ENCODE peak calls at places on chromosomes 16 and 17, in four cellular contexts. F, C, Q and N are unnamed samples.
A peak's percentile ranks its signal among the peaks of the same experiment; 100 is the strongest.

GRCh38 chr17:76263896-76264295 is 1.3 kb upstream of the UBALD2 start:
- DNase-seq in F (no peak), C (no peak), Q (no peak), N (no peak)

GRCh38 chr17:13102477-13102876 is 84.7 kb upstream of the ELAC2 start:
- DNase-seq in F (no peak), C (no peak), Q (no peak), N (no peak)

GRCh38 chr17:41527076-41528023 is 758 bp downstream of the KRT19 start:
- DNase-seq in F (peak; percentile 75), C (no peak), Q (peak; percentile 64), N (no peak)

GRCh38 chr16:58448890-58449289 is 51.1 kb upstream of the NDRG4 start:
- DNase-seq in F (no peak), C (no peak), Q (no peak), N (no peak)

GRCh38 chr17:64498308-64499203 is 1.7 kb upstream of the POLG2 start:
- DNase-seq in F (no peak), C (no peak), Q (peak; percentile 27), N (no peak)

GRCh38 chr16:21260870-21261791 is 17.0 kb downstream of the CRYM start:
- DNase-seq in F (peak; percentile 90), C (peak; percentile 94), Q (no peak), N (no peak)

GRCh38 chr17:1744551-1745512 is 2.2 kb downstream of the SERPINF2 start:
- DNase-seq in F (no peak), C (no peak), Q (no peak), N (no peak)

GRCh38 chr17:61251939-61252865 is 147.4 kb upstream of the TBX2 start:
- DNase-seq in F (no peak), C (peak; percentile 99), Q (no peak), N (no peak)

GRCh38 chr16:2829501-2830354 is at the start of gene ZG16B:
- DNase-seq in F (no peak), C (no peak), Q (no peak), N (no peak)

GRCh38 chr17:77736721-77737120 is 221.8 kb upstream of the TNRC6C start:
- DNase-seq in F (no peak), C (no peak), Q (no peak), N (no peak)

GRCh38 chr17:4161179-4161559 is 18.2 kb downstream of the CYB5D2 start:
- DNase-seq in F (peak; percentile 21), C (peak; percentile 93), Q (no peak), N (no peak)

GRCh38 chr17:80063815-80064585 is 27.6 kb downstream of the CCDC40 start:
- DNase-seq in F (peak; percentile 73), C (peak; percentile 80), Q (no peak), N (no peak)

GRCh38 chr17:71777048-71777638 is 343.7 kb upstream of the SOX9 start:
- DNase-seq in F (no peak), C (no peak), Q (no peak), N (no peak)

GRCh38 chr16:2773188-2773968 is 3.7 kb downstream of the ELOB start:
- DNase-seq in F (no peak), C (peak; percentile 29), Q (no peak), N (no peak)

GRCh38 chr17:64281962-64282752 is 19.1 kb upstream of the TEX2 start:
- DNase-seq in F (peak; percentile 73), C (peak; percentile 83), Q (peak; percentile 87), N (peak; percentile 79)

GRCh38 chr17:82303944-82304808 is 13.2 kb downstream of the CD7 start:
- DNase-seq in F (peak; percentile 50), C (no peak), Q (no peak), N (no peak)

GRCh38 chr17:70352834-70353233 is 183.5 kb downstream of the KCNJ2 start:
- DNase-seq in F (no peak), C (no peak), Q (no peak), N (no peak)

GRCh38 chr17:50185724-50186545 is 15.5 kb downstream of the COL1A1 start:
- DNase-seq in F (no peak), C (peak; percentile 54), Q (no peak), N (no peak)

GRCh38 chr17:61467416-61468262 is 15.4 kb downstream of the TBX4 start:
- DNase-seq in F (peak; percentile 38), C (peak; percentile 52), Q (peak; percentile 81), N (peak; percentile 52)

GRCh38 chr17:65797809-65798208 is 236.4 kb upstream of the AXIN2 start:
- DNase-seq in F (peak; percentile 34), C (no peak), Q (peak; percentile 74), N (peak; percentile 16)

GRCh38 chr17:64632193-64632592 is 29.9 kb downstream of the SMURF2 start:
- DNase-seq in F (no peak), C (no peak), Q (no peak), N (no peak)

GRCh38 chr17:56699186-56699895 is 105.8 kb downstream of the NOG start:
- DNase-seq in F (no peak), C (peak; percentile 99), Q (peak; percentile 88), N (no peak)

GRCh38 chr16:14667347-14668266 is 26.5 kb downstream of the PLA2G10 start:
- DNase-seq in F (no peak), C (no peak), Q (no peak), N (no peak)

GRCh38 chr17:37824534-37825485 is 80.0 kb upstream of the HNF1B start:
- DNase-seq in F (no peak), C (peak; percentile 90), Q (no peak), N (peak; percentile 57)

GRCh38 chr17:40021471-40021961 is 6.3 kb downstream of the CSF3 start:
- DNase-seq in F (no peak), C (peak; percentile 61), Q (no peak), N (no peak)

GRCh38 chr17:35372846-35373531 is 432 bp downstream of the SLFN11 start:
- DNase-seq in F (no peak), C (no peak), Q (peak; percentile 38), N (no peak)

GRCh38 chr16:57539072-57539796 is 2.9 kb upstream of the CCDC102A start:
- DNase-seq in F (no peak), C (no peak), Q (no peak), N (peak; percentile 40)

GRCh38 chr16:73531021-73531420 is 483.1 kb upstream of the ZFHX3 start:
- DNase-seq in F (no peak), C (no peak), Q (no peak), N (no peak)

GRCh38 chr17:8894673-8895578 is 27.5 kb upstream of the PIK3R6 start:
- DNase-seq in F (peak; percentile 64), C (peak; percentile 59), Q (peak; percentile 75), N (peak; percentile 68)

GRCh38 chr17:17191346-17191792 is 14.8 kb downstream of the PLD6 start:
- DNase-seq in F (no peak), C (peak; percentile 88), Q (no peak), N (no peak)

GRCh38 chr17:9406046-9406631 is 169.5 kb downstream of the STX8 start:
- DNase-seq in F (no peak), C (peak; percentile 49), Q (no peak), N (no peak)

GRCh38 chr17:39729280-39729851 is 966 bp downstream of the MIEN1 start:
- DNase-seq in F (no peak), C (peak; percentile 32), Q (no peak), N (no peak)

GRCh38 chr16:69479806-69480205 is 55.4 kb downstream of the CYB5B start:
- DNase-seq in F (no peak), C (no peak), Q (no peak), N (no peak)

GRCh38 chr17:48240562-48241130 is 133.1 kb downstream of the SNX11 start:
- DNase-seq in F (peak; percentile 25), C (peak; percentile 11), Q (no peak), N (no peak)

GRCh38 chr17:48240122-48240521 is 132.6 kb downstream of the SNX11 start:
- DNase-seq in F (no peak), C (no peak), Q (no peak), N (no peak)

GRCh38 chr17:48241131-48241591 is 133.6 kb downstream of the SNX11 start:
- DNase-seq in F (peak; percentile 83), C (peak; percentile 42), Q (no peak), N (no peak)

GRCh38 chr17:48244121-48244711 is 136.7 kb downstream of the SNX11 start:
- DNase-seq in F (peak; percentile 27), C (peak; percentile 29), Q (no peak), N (peak; percentile 29)

DNA sequence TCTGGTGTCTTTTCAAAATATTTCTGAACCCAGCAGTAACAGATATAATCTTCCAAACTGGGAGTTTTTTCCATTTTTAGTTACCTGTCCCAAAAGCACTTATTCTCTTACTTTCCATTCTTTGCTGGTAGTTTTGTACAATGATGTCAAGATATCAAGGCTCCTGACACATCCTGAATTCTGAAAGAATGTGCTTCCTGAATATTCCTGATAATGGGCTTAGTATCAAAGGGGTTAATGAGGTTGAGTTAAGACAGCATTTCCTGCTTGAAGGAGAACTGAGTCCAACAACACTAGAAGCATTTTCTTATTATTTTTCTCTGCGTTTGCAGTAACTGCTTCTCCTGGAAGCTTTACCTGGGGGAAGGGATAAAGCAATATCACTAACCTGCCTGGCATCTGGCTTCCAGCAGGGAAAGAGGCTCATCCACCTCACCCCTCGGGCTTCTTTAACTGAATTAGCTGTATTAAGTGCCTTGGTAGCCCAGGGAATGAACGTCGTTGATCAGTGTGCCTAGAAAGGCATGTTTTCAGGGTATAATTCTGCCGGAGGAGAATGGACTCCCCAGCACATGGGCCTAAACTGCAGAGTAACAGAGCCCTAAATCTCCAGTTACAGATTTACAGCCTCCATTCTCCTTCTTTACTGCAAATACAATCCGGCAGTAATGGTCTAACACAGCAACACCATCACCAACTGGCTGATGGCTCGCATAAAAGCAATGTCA is 134.4 kb downstream of the SNX11 start:
- DNase-seq in F (no peak), C (no peak), Q (no peak), N (no peak)
- H3K4me2 ChIP-seq in F (no peak overlapping the region), C (no peak overlapping the region), Q (no peak overlapping the region), N (no peak overlapping the region)

DNA sequence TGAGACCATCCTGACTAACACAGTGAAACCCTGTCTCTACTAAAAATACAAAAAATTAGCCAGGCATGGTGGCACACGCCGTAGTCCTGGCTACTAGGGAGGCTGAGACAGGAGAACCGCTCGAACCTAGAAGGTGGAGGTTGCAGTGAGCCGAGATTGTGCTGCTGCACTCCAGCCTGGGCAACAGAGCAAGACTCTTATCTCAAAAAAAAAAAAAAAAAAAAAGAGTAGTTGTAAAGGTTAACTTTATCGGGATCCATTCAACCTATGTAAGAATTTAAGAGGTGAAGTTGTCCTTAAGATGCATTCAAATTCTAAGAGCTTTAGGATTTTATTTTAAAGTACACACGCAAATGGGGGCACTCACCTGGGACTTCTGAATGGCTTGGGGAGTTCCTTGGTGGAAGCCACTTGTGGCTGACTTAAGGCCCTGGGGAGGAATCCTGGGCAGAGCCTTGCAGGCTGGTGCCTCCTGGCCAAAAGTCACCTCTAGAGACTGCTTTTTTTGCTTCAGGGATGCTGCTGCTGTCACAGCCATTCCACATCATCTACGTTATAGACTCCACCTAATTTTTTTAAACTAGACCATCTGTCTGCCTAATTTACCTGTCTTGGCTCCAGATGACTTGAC is 3.3 kb downstream of the CTCF start:
- DNase-seq in F (no peak), C (no peak), Q (no peak), N (no peak)
- H4K20me1 ChIP-seq in F (no peaks in the 10 kb centered on the region), C (peaks cover 31% of the 10 kb centered on the region), Q (peaks cover 60% of the 10 kb centered on the region), N (no peaks in the 10 kb centered on the region)

GRCh38 chr16:67185866-67186134 is 2.0 kb upstream of the MATCAP1 start:
- DNase-seq in F (no peak), C (no peak), Q (no peak), N (no peak)

GRCh38 chr16:67187175-67187900 is 2.6 kb downstream of the EXOC3L1 start:
- DNase-seq in F (no peak), C (no peak), Q (no peak), N (no peak)

GRCh38 chr16:67184453-67185002 is 765 bp upstream of the MATCAP1 start:
- DNase-seq in F (no peak), C (no peak), Q (peak; percentile 56), N (no peak)

GRCh38 chr16:67185003-67185865 is 1.5 kb upstream of the MATCAP1 start:
- DNase-seq in F (peak; percentile 77), C (peak; percentile 91), Q (peak; percentile 94), N (peak; percentile 80)

GRCh38 chr16:67186550-67186950 is 2.8 kb upstream of the MATCAP1 start:
- DNase-seq in F (no peak), C (no peak), Q (no peak), N (no peak)
- H3K4me2 ChIP-seq in F (no peak overlapping the region), C (peak overlapping the region; percentile 9), Q (no peak overlapping the region), N (no peak overlapping the region)

GRCh38 chr16:67780847-67781547 is 25.4 kb downstream of the RANBP10 start:
- DNase-seq in F (peak; percentile 67), C (no peak), Q (no peak), N (no peak)
- H4K20me1 ChIP-seq in F (no peaks in the 10 kb centered on the region), C (peaks cover 17% of the 10 kb centered on the region), Q (peaks cover 17% of the 10 kb centered on the region), N (peaks cover 3% of the 10 kb centered on the region)